ENCODE peak calls at places on chromosomes 3 and 15, in five cellular contexts. F is nephron progenitor cell; E is CD4-positive, alpha-beta T cell; Z is cardiac fibroblast; P is breast epithelium. Y is an unnamed sample.

GRCh38 chr3:56878046-56878445 is 76.3 kb upstream of the ARHGEF3 start:
- DNase-seq in F (no peak), P (no peak), Z (peak), E (peak), Y (no peak)

GRCh38 chr3:100068758-100069345 is 45.4 kb downstream of the FILIP1L start:
- DNase-seq in E (peak), Z (peak), P (peak), F (peak), Y (peak)

GRCh38 chr3:24519368-24520100 is 24.9 kb upstream of the THRB start:
- DNase-seq in F (no peak), E (no peak), Z (peak), P (peak), Y (no peak)

GRCh38 chr3:47715928-47716327 is 65.8 kb downstream of the SMARCC1 start:
- DNase-seq in P (no peak), F (no peak), E (no peak), Z (peak), Y (no peak)

GRCh38 chr15:28132524-28133275 is 33.6 kb upstream of the OCA2 start:
- DNase-seq in E (no peak), P (no peak), Z (peak), F (no peak), Y (no peak)

GRCh38 chr3:111252795-111253194 is 181.2 kb downstream of the NECTIN3 start:
- DNase-seq in E (no peak), Z (peak), F (no peak), P (no peak), Y (no peak)

GRCh38 chr3:66588340-66588847 is 87.6 kb upstream of the LRIG1 start:
- DNase-seq in Z (peak), P (no peak), E (no peak), F (no peak), Y (no peak)

GRCh38 chr3:46284981-46285683 is 42.9 kb downstream of the CCR3 start:
- DNase-seq in Z (no peak), P (no peak), F (no peak), E (no peak), Y (no peak)

GRCh38 chr3:46857485-46858341 is 5.5 kb downstream of the MYL3 start:
- DNase-seq in F (peak), E (no peak), Z (no peak), P (no peak), Y (no peak)

GRCh38 chr3:183287301-183287971 is 34.4 kb downstream of the B3GNT5 start:
- DNase-seq in P (no peak), Z (peak), E (no peak), F (no peak), Y (no peak)

GRCh38 chr15:98548172-98548971 is 100.0 kb upstream of the IGF1R start:
- DNase-seq in P (peak), E (peak), F (peak), Z (peak), Y (peak)

GRCh38 chr15:91186892-91187644 is 87.0 kb downstream of the SV2B start:
- DNase-seq in E (no peak), P (no peak), Z (peak), F (peak), Y (no peak)

GRCh38 chr15:88900309-88900981 is 5.1 kb upstream of the HAPLN3 start:
- DNase-seq in E (no peak), F (no peak), Z (peak), P (no peak), Y (no peak)

GRCh38 chr3:32392530-32393302 is 1.1 kb downstream of the CMTM7 start:
- DNase-seq in P (peak), F (no peak), Z (peak), E (no peak), Y (peak)

GRCh38 chr3:47496892-47497291 is 16.6 kb downstream of the ELP6 start:
- DNase-seq in Z (no peak), P (no peak), E (no peak), F (no peak), Y (no peak)

GRCh38 chr3:182212479-182213076 is 500.9 kb downstream of the SOX2 start:
- DNase-seq in E (no peak), P (peak), F (no peak), Z (peak), Y (no peak)

GRCh38 chr3:157493627-157494550 is 9.3 kb downstream of the VEPH1 start:
- DNase-seq in P (peak), F (no peak), E (no peak), Z (peak), Y (no peak)

GRCh38 chr3:191922570-191922969 is 461.6 kb downstream of the PYDC2 start:
- DNase-seq in P (no peak), E (no peak), F (no peak), Z (no peak), Y (no peak)

GRCh38 chr15:65653341-65653740 is 31.6 kb downstream of the SLC24A1 start:
- DNase-seq in Z (peak), E (no peak), P (no peak), F (no peak), Y (no peak)

GRCh38 chr15:60392601-60392985 is 5.2 kb downstream of the ANXA2 start:
- DNase-seq in E (no peak), Z (peak), P (peak), F (no peak), Y (no peak)

GRCh38 chr3:179179979-179180758 is 32.0 kb downstream of the PIK3CA start:
- DNase-seq in E (no peak), Z (peak), F (no peak), P (no peak), Y (no peak)

GRCh38 chr3:182795383-182795782 is 2.1 kb downstream of the ATP11B start:
- DNase-seq in E (peak), F (no peak), Z (peak), P (no peak), Y (no peak)

GRCh38 chr15:75620043-75620775 is 5.3 kb downstream of the SNUPN start:
- DNase-seq in E (no peak), Z (peak), P (no peak), F (no peak), Y (no peak)

GRCh38 chr15:83538682-83539081 is 91.5 kb downstream of the SH3GL3 start:
- DNase-seq in Z (no peak), E (no peak), F (no peak), P (no peak), Y (no peak)

GRCh38 chr3:15204005-15204404 is 2.0 kb upstream of the CAPN7 start:
- DNase-seq in F (peak), Z (peak), P (no peak), E (no peak), Y (no peak)

GRCh38 chr3:58098531-58098930 is 90.3 kb downstream of the FLNB start:
- DNase-seq in F (no peak), P (no peak), E (no peak), Z (no peak), Y (no peak)
- TF ChIP-seq CTCF in F (no peak), P (no peak), E (no peak), Z (no peak), Y (no peak)

GRCh38 chr3:41863024-41863423 is 98.9 kb downstream of the ULK4 start:
- DNase-seq in E (no peak), Z (no peak), P (no peak), F (no peak), Y (no peak)
- TF ChIP-seq CTCF in E (no peak), Z (peak), P (no peak), F (no peak), Y (no peak)

GRCh38 chr3:189042832-189043231 is 128.9 kb upstream of the TPRG1 start:
- DNase-seq in E (no peak), F (no peak), Z (no peak), P (no peak), Y (no peak)

GRCh38 chr3:189038773-189039720 is 132.7 kb upstream of the TPRG1 start:
- DNase-seq in F (no peak), Z (no peak), E (no peak), P (no peak), Y (no peak)

GRCh38 chr3:189040934-189041333 is 130.8 kb upstream of the TPRG1 start:
- DNase-seq in E (no peak), Z (no peak), P (no peak), F (no peak), Y (no peak)

DNA sequence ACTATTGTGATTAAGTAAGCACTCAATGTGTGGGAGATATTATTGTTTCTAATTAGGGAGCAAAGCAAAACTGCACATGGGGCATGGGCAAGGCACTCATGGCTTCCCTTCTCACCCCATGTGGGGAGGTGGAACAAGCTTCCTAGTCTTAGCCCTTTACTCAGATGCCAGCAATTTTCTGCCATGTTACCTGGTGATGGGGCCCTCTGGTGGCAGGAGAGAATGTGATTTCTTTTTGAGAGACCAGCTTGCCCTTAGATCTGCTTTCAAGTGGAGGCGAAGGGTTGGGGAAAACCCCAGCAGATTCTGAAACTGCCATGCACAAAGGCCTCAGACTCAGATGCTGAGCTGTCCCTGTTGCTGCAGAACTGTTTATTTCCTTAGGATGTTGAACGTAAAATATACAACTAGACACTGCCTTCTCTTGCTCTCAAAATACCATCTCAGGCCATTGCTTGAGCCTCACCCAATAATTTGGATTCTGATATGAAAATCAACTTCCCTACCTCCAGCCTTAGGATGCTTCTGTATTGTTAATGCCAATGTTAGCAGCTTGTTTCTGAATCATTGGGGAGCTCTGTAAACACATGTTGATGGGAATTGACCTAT is 130.2 kb upstream of the TPRG1 start:
- DNase-seq in Z (peak), F (peak), P (no peak), E (peak), Y (no peak)
- TF ChIP-seq CTCF in Z (peak), F (peak), P (peak), E (peak), Y (no peak)

GRCh38 chr15:79674124-79674465 is 222.7 kb downstream of the MTHFS start:
- DNase-seq in E (no peak), F (no peak), P (no peak), Z (no peak), Y (no peak)

GRCh38 chr15:79676621-79677020 is 220.2 kb downstream of the MTHFS start:
- DNase-seq in F (no peak), Z (no peak), E (no peak), P (no peak), Y (no peak)

GRCh38 chr15:79678032-79678701 is 218.6 kb downstream of the MTHFS start:
- DNase-seq in P (no peak), Z (no peak), F (no peak), E (no peak), Y (no peak)

GRCh38 chr15:79675982-79676381 is 220.8 kb downstream of the MTHFS start:
- DNase-seq in Z (peak), E (no peak), F (no peak), P (no peak), Y (no peak)

DNA sequence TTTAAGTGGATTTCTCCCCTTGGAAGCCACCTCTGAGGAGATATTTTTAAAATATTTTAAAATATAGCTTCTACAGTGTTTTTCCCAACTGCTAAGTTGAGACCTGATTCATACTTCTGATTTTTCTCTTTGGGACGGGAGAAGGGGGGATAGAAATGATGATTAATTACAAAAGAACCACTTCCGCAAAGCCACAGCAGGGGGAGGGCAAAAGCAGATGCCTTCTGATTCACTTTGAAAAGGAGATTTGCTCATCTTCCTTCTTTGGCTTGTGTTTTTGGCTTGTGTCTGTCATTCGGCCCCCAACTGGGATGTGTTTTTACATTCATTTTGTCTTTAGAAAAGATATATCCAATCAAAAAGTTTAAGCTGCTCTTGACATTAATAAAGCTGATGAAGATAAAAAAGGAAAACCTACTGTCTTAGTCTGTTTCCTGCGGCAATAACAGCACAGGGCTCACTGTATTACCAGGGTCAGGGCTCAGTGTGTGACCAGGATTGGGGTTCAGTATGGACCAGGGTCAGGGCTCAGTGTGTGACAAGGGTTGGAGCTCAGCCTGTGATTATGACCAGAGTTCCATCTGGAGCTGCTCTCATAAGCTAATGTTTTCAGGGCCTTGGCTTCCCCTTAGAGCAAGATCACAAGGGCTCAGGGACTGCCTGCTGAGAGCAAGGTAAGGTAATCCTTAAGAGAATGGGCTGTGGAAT is 223.2 kb downstream of the MTHFS start:
- DNase-seq in P (no peak), E (no peak), F (no peak), Z (peak), Y (no peak)
- TF ChIP-seq CTCF in P (no peak), E (no peak), F (no peak), Z (no peak), Y (no peak)

DNA sequence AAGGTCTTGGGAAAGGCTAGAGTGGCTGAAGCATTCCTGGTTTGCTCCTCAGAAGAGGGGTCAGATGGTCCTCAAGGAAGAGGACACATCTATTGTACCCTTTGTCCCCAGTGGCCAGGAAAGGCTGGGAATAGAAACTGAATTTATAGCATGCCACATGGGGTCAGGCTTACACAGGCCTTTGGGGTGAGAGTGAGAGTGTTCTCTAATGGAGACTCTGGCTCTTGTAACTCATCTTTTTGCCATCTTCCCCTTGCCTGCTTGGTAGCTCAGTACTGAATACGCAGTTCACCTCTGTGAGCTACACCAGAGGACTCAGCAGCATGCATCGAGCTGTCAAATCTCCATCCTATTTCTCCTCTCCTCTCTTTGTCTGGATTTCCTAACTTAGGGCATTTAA is 87.5 kb downstream of the ATP2B2 start:
- DNase-seq in F (no peak), E (no peak), Z (peak), P (no peak), Y (no peak)
- TF ChIP-seq CTCF in F (no peak), E (no peak), Z (peak), P (no peak), Y (no peak)

GRCh38 chr3:43062040-43062555 is 43.8 kb downstream of the POMGNT2 start:
- DNase-seq in F (no peak), E (no peak), Z (no peak), P (no peak), Y (no peak)

GRCh38 chr3:43063114-43063513 is 42.8 kb downstream of the POMGNT2 start:
- DNase-seq in E (no peak), Z (no peak), P (no peak), F (no peak), Y (no peak)

GRCh38 chr3:43062556-43063040 is 43.3 kb downstream of the POMGNT2 start:
- DNase-seq in F (no peak), E (no peak), Z (peak), P (no peak), Y (no peak)

GRCh38 chr3:43059456-43059855 is 46.4 kb downstream of the POMGNT2 start:
- DNase-seq in F (no peak), Z (no peak), P (no peak), E (no peak), Y (no peak)

DNA sequence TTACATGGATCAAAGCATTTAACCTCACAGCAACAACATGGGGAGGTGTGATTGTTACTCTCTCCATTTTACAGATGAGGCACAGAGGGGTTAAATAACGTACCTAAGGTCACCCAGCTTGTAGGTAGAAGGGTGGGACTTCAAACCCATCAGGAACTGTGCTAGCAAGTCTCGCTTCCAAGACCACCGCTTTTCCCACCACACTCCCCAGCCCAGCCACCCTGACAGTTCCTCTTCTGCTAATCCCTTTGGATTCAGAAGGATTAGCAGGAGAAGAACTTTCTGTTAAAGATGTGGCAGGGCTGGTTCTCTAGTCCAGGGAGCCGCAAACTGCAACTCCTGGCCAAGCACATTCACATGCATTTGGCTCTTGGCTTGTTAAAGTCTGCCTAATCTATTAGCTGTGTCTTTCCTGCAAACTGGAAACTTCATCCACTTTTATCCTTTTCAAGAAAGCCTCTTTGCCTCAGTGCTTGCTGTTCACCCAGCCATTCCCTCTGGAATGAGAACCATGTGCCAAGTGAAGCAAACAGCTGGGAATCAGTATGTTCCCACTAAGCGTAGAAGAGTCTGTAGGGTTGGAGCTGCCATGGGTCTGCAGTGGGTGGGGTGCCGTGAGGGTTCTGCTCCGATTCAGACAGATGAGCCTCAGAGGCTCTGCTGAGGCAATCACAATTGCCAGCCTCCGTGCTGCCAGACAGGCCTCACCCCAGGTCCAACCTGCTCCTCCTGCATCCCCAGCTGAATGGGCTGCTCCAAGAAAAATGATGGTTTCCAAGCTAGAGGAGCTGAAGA is 44.6 kb downstream of the POMGNT2 start:
- DNase-seq in F (no peak), Z (no peak), P (no peak), E (no peak), Y (no peak)
- TF ChIP-seq CTCF in F (no peak), Z (no peak), P (no peak), E (no peak), Y (no peak)

GRCh38 chr15:44195151-44195740 is at the start of gene FRMD5:
- DNase-seq in P (peak), E (peak), Z (peak), F (peak), Y (peak)
- TF ChIP-seq CTCF in P (no peak), E (no peak), Z (peak), F (peak), Y (no peak)